ENCODE peak calls at places on chromosome 7, in ten cellular contexts. L, M, P, B, N, D, R, O, U and F are unnamed samples.

GRCh38 chr7:127366680-127367079 is 25.8 kb downstream of the ZNF800 start:
- DNase-seq in M (no peak), O (no peak), N (no peak), L (no peak), D (no peak), P (no peak), U (no peak), R (no peak), B (no peak), F (no peak)

GRCh38 chr7:83413831-83414230 is 235.1 kb downstream of the SEMA3E start:
- DNase-seq in N (no peak), R (no peak), U (no peak), B (no peak), D (no peak), P (peak; percentile 10), M (no peak), O (no peak), L (no peak), F (no peak)

GRCh38 chr7:15370441-15370840 is 191.4 kb downstream of the AGMO start:
- DNase-seq in B (no peak), D (no peak), O (no peak), P (no peak), N (no peak), R (no peak), M (no peak), U (no peak), L (no peak), F (no peak)

GRCh38 chr7:29917583-29917982 is 72.0 kb downstream of the SCRN1 start:
- DNase-seq in N (no peak), P (no peak), O (no peak), D (no peak), R (no peak), U (no peak), M (no peak), L (no peak), B (no peak), F (no peak)

GRCh38 chr7:150974468-150975391 is 3.4 kb downstream of the KCNH2 start:
- DNase-seq in U (no peak), O (peak; percentile 25), R (peak; percentile 76), D (peak; percentile 71), M (peak; percentile 90), P (peak; percentile 72), B (no peak), N (no peak), L (no peak), F (peak; percentile 84)

GRCh38 chr7:46900312-46901263 is 681.3 kb downstream of the TNS3 start:
- DNase-seq in N (no peak), M (no peak), U (no peak), R (no peak), B (no peak), L (no peak), D (no peak), P (no peak), O (peak; percentile 15), F (no peak)

GRCh38 chr7:64656489-64656888 is 9.4 kb upstream of the ZNF107 start:
- DNase-seq in B (no peak), R (no peak), M (no peak), O (no peak), N (no peak), D (no peak), U (no peak), L (no peak), P (no peak), F (no peak)

GRCh38 chr7:14521183-14521582 is 381.4 kb downstream of the DGKB start:
- DNase-seq in U (no peak), P (no peak), O (no peak), N (no peak), L (no peak), B (no peak), R (no peak), M (no peak), D (no peak), F (no peak)

GRCh38 chr7:148084138-148084537 is 506.4 kb upstream of the C7orf33 start:
- DNase-seq in L (no peak), D (peak; percentile 80), N (no peak), P (peak; percentile 76), O (peak; percentile 19), M (no peak), R (no peak), U (no peak), B (peak; percentile 38), F (no peak)

GRCh38 chr7:127819975-127820778 is 168.2 kb downstream of the SND1 start:
- DNase-seq in O (peak; percentile 70), L (no peak), D (no peak), P (peak; percentile 61), B (no peak), U (no peak), M (no peak), N (no peak), R (no peak), F (no peak)

DNA sequence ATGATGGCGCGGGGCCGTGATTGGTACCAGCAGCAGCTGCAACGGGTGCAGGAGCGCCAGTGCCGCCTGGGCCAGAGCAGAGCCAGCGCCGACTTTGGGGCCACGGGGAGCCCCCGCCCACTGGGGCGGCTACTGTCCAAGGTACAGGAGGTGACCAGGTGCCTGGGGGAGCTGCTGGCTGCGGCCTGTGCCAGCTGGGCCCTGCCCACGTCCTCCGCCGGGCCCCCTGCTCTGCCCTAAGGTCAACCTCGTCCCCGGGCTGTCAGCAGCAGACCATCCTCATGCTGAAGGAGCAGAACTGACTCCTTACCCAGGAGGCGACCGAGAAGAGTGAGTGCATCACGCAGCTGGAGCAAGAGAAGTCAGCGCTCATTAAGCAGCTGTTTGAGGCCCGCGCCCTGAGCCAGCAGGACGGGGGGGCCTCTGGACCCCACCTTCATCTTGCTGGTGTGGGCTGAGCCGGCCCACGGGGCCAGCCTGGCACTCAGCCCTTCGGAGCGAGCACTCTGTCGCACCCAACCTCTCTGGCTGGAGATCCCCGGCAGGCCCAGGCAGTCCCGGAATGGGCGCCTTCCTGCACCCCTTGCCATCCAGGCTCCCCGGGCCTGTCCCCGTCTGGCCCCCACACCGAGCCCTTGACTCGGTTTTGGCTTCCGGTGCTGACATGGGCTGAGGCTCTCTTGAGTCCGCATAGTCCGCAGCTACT is 24.6 kb upstream of the ZNF716 start:
- DNase-seq in O (no peak), D (no peak), R (no peak), P (no peak), L (no peak), N (no peak), B (no peak), U (no peak), M (no peak), F (no peak)
- H3K9me3 ChIP-seq in O (peaks cover 21% of the 10 kb centered on the region), D (peaks cover 25% of the 10 kb centered on the region), R (no peaks in the 10 kb centered on the region), P (no peaks in the 10 kb centered on the region), L (peaks cover 58% of the 10 kb centered on the region), N (no peaks in the 10 kb centered on the region), B (no peaks in the 10 kb centered on the region), U (peaks cover 6% of the 10 kb centered on the region), M (peaks cover 14% of the 10 kb centered on the region), F (no peaks in the 10 kb centered on the region)

DNA sequence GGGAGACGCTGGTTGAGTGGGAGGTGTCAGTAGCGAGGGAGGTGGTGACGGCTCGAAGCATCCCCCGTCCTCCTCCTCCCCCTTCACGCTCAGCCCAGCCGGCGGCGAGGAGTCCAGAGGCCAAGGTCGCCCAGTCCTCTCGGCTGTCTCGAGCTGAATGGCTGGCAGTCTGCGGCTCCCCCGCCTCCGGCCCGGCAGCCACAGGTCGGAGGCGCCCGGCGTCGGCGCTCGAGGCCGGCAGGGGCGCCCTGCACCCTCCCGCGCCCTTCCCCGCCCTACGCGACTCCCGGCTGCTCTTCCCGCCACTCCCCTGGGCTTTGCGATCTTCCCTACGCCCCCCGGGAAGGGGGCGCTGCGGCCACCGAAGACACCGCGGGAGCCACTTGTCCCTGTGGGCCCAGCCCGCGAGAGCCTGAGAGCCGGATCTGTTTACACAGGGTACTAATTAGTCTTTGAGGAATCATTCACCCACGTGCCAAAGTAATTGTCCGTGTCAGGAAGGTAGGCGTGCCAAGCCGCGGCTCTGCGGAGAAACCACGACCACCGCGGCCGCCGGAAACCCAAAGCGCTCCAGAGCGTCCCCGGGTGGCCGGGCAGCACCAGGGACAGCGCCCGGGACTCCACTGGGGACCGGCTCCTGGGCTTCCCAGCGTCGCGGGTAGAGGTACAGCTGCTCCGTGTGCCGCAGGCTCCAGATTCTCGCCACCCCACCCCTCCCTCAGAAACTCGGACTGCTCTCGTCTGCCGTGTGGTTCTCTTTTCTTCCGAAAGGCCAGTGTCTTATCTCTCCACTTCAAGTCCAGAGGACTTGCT is at the start of gene NXPH1:
- DNase-seq in D (peak; percentile 88), O (no peak), M (no peak), U (no peak), B (no peak), N (peak; percentile 67), L (no peak), P (peak; percentile 78), R (no peak), F (no peak)
- H3K4me3 ChIP-seq in D (peak within 1 kb of the TSS; percentile 41), O (no peak within 1 kb of the TSS), M (no peak within 1 kb of the TSS), U (no peak within 1 kb of the TSS), B (no peak within 1 kb of the TSS), N (no peak within 1 kb of the TSS), L (no peak within 1 kb of the TSS), P (no peak within 1 kb of the TSS), R (no peak within 1 kb of the TSS), F (no peak within 1 kb of the TSS)

GRCh38 chr7:157952841-157953645 is 616.2 kb downstream of the DNAJB6 start:
- DNase-seq in B (no peak), L (no peak), P (no peak), M (no peak), R (no peak), U (no peak), N (no peak), D (no peak), O (no peak), F (no peak)

GRCh38 chr7:157955383-157955999 is 618.7 kb downstream of the DNAJB6 start:
- DNase-seq in U (no peak), N (no peak), M (no peak), B (no peak), R (no peak), L (no peak), O (no peak), P (no peak), D (peak; percentile 67), F (no peak)

GRCh38 chr7:157952050-157952667 is 615.4 kb downstream of the DNAJB6 start:
- DNase-seq in L (no peak), R (no peak), N (no peak), U (no peak), P (no peak), B (no peak), O (no peak), D (no peak), M (no peak), F (no peak)

GRCh38 chr7:157951300-157952049 is 614.7 kb downstream of the DNAJB6 start:
- DNase-seq in N (no peak), P (no peak), B (no peak), O (no peak), U (no peak), R (no peak), L (no peak), D (no peak), M (no peak), F (no peak)

DNA sequence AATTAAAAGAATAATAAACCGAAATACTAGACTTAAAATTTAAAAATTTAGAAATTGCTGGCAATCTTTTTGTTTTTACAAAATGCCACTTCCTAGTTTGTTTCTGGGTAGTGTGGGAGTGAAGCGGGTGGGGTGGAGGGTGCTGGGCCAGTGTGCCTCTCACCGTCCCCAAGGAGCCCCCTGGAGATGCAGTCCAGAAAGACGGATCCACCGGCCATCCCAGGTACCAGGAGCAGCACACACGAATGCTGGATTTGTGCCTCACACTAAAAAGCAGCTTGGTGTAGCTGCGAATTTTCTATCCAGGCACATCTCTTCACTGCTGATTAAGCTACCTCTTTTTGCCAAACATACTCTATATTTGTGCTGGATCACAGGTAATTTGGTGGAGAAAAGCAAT is 618.1 kb downstream of the DNAJB6 start:
- DNase-seq in D (no peak), P (no peak), O (no peak), M (no peak), L (no peak), R (no peak), B (no peak), U (no peak), N (no peak), F (no peak)
- H3K9me3 ChIP-seq in D (peaks cover 12% of the 10 kb centered on the region), P (no peaks in the 10 kb centered on the region), O (peaks cover 45% of the 10 kb centered on the region), M (peaks cover 3% of the 10 kb centered on the region), L (peaks cover 4% of the 10 kb centered on the region), R (no peaks in the 10 kb centered on the region), B (no peaks in the 10 kb centered on the region), U (peaks cover 4% of the 10 kb centered on the region), N (peaks cover 2% of the 10 kb centered on the region), F (no peaks in the 10 kb centered on the region)

GRCh38 chr7:140506788-140507464 is 27.6 kb upstream of the MKRN1 start:
- DNase-seq in B (no peak), M (no peak), U (no peak), L (no peak), O (peak; percentile 82), N (no peak), P (peak; percentile 71), D (peak; percentile 60), R (no peak), F (no peak)
- H3K4me3 ChIP-seq in B (no peak overlapping the region), M (no peak overlapping the region), U (no peak overlapping the region), L (no peak overlapping the region), O (no peak overlapping the region), N (no peak overlapping the region), P (no peak overlapping the region), D (no peak overlapping the region), R (no peak overlapping the region), F (no peak overlapping the region)